ENCODE peak calls at places on chromosomes 11 and 22, in eight cellular contexts. U is IMR-90, D is WERI-Rb-1, K is cardiac muscle cell, N is pancreas, S is PC-3, B is HCT116, Z is thoracic aorta. G is an unnamed sample. For H3K36me3 and H3K27me3, the result is how much of the 10 kb centered on the place peaks cover.

GRCh38 chr11:103091441-103091809 is 535 bp downstream of the DCUN1D5 start:
- DNase-seq in N (peak), B (no peak), Z (no peak), D (peak), S (peak), K (peak), U (peak), G (peak)

GRCh38 chr11:22432331-22433065 is 94.3 kb downstream of the SLC17A6 start:
- DNase-seq in D (peak), U (peak), B (no peak), S (no peak), N (peak), Z (no peak), K (no peak), G (no peak)

GRCh38 chr11:76803811-76804600 is 20.9 kb downstream of the TSKU start:
- DNase-seq in D (no peak), U (peak), K (no peak), Z (no peak), S (no peak), B (no peak), N (no peak), G (no peak)

GRCh38 chr11:38345286-38345685 is 1747.2 kb upstream of the RAG2 start:
- DNase-seq in D (no peak), B (no peak), U (no peak), K (no peak), Z (no peak), S (peak), N (no peak), G (no peak)

GRCh38 chr11:106159846-106160245 is 82.4 kb downstream of the AASDHPPT start:
- DNase-seq in K (no peak), D (no peak), Z (no peak), N (no peak), S (no peak), U (no peak), B (no peak), G (no peak)

GRCh38 chr11:98227266-98227665 is 793.5 kb upstream of the CNTN5 start:
- DNase-seq in K (no peak), D (no peak), B (no peak), N (no peak), Z (no peak), U (no peak), S (no peak), G (no peak)

GRCh38 chr11:64762277-64762915 is 2.6 kb upstream of the PYGM start:
- DNase-seq in B (no peak), Z (no peak), U (no peak), N (no peak), K (no peak), D (no peak), S (peak), G (no peak)

GRCh38 chr22:31104869-31105268 is 2.5 kb downstream of the SELENOM start:
- DNase-seq in N (peak), B (no peak), D (no peak), U (no peak), S (no peak), Z (no peak), K (no peak), G (no peak)

GRCh38 chr11:70067036-70067435 is 11.1 kb upstream of the ANO1 start:
- DNase-seq in U (no peak), S (no peak), K (no peak), N (no peak), Z (no peak), B (no peak), D (no peak), G (no peak)

GRCh38 chr22:43506487-43506886 is 94.7 kb downstream of the MPPED1 start:
- DNase-seq in B (no peak), Z (no peak), N (no peak), D (no peak), S (no peak), U (no peak), K (no peak), G (no peak)

GRCh38 chr11:19577391-19577831 is 135.2 kb upstream of the NAV2 start:
- DNase-seq in S (no peak), N (no peak), Z (no peak), D (no peak), B (no peak), U (no peak), K (peak), G (no peak)

GRCh38 chr11:19576903-19577302 is 135.7 kb upstream of the NAV2 start:
- DNase-seq in B (no peak), N (no peak), D (no peak), K (no peak), U (no peak), S (no peak), Z (no peak), G (no peak)

GRCh38 chr11:19573666-19574065 is 139.0 kb upstream of the NAV2 start:
- DNase-seq in D (no peak), S (no peak), B (no peak), K (peak), N (no peak), Z (no peak), U (no peak), G (no peak)

GRCh38 chr11:19576054-19576453 is 136.6 kb upstream of the NAV2 start:
- DNase-seq in B (no peak), N (no peak), S (no peak), D (no peak), Z (no peak), K (no peak), U (peak), G (no peak)

GRCh38 chr11:19574916-19575315 is 137.7 kb upstream of the NAV2 start:
- DNase-seq in Z (no peak), D (no peak), K (no peak), B (no peak), N (no peak), U (no peak), S (no peak), G (no peak)
- H3K4me3 ChIP-seq in Z (no peak), D (no peak), K (no peak), B (no peak), N (no peak), U (no peak), S (no peak), G (no peak)

GRCh38 chr11:61794579-61794978 is 1.9 kb downstream of the FEN1 start:
- DNase-seq in Z (no peak), N (no peak), K (no peak), U (no peak), D (no peak), B (no peak), S (no peak), G (no peak)

GRCh38 chr11:61793829-61794204 is 1.1 kb downstream of the FEN1 start:
- DNase-seq in N (no peak), B (no peak), D (no peak), U (no peak), K (no peak), S (no peak), Z (no peak), G (peak)

GRCh38 chr11:61796127-61796526 is 3.4 kb downstream of the FEN1 start:
- DNase-seq in B (no peak), S (no peak), N (no peak), U (no peak), Z (no peak), K (no peak), D (no peak), G (no peak)

GRCh38 chr11:61797263-61797944 is 4.7 kb downstream of the FEN1 start:
- DNase-seq in D (peak), N (no peak), B (peak), Z (peak), U (peak), K (peak), S (peak), G (peak)

GRCh38 chr11:61795459-61795858 is 2.7 kb downstream of the FEN1 start:
- DNase-seq in K (no peak), U (no peak), D (no peak), S (no peak), B (no peak), N (no peak), Z (no peak), G (no peak)
- H3K36me3 ChIP-seq in K (under half), U (under half), D (half or more), S (under half), B (under half), N (under half), Z (under half), G (half or more)

GRCh38 chr11:44752262-44752661 is 25.5 kb downstream of the TSPAN18 start:
- DNase-seq in D (no peak), U (no peak), Z (no peak), B (no peak), S (no peak), N (no peak), K (no peak), G (no peak)
- H3K27me3 ChIP-seq in D (under half), U (under half), Z (under half), B (under half), S (under half), N (under half), K (under half), G (under half)

GRCh38 chr11:34439521-34440258 is 956 bp downstream of the CAT start:
- DNase-seq in K (no peak), N (no peak), Z (no peak), D (no peak), B (no peak), U (no peak), S (no peak), G (peak)
- H3K4me3 ChIP-seq in K (peak), N (peak), Z (peak), D (peak), B (peak), U (peak), S (peak), G (peak)

G was measured in MG63.